ENCODE peak calls at places on chromosomes 1 and 21, in nine cellular contexts. One of them, this sample, is unnamed.

GRCh38 chr1:196196486-196196885 is 411.8 kb downstream of the KCNT2 start:
- DNase-seq in glomerular endothelial cell: no peak
- DNase-seq in heart left ventricle: no peak
- DNase-seq in HTR-8/SVneo: no peak
- DNase-seq in activated effector memory CD4-positive, alpha-beta T cell treated with anti-CD3 and anti-CD28 coated beads, Interleukin-2, amount 50 U/mL, for 16 hours: no peak
- DNase-seq in T-helper 22 cell: no peak
- DNase-seq in astrocyte of the spinal cord: no peak
- DNase-seq in RWPE2: no peak
- DNase-seq in stimulated activated CD4-positive, alpha-beta T cell treated with anti-CD3 and anti-CD28 coated beads, Interleukin-1b, Interleukin-23, amount 100 ng/mL, for 24 hours: no peak
- DNase-seq in this sample: no peak

GRCh38 chr1:24714859-24715520 is 30.3 kb upstream of the CLIC4 start:
- DNase-seq in astrocyte of the spinal cord: peak
- DNase-seq in activated effector memory CD4-positive, alpha-beta T cell treated with anti-CD3 and anti-CD28 coated beads, Interleukin-2, amount 50 U/mL, for 16 hours: no peak
- DNase-seq in T-helper 22 cell: no peak
- DNase-seq in HTR-8/SVneo: no peak
- DNase-seq in heart left ventricle: no peak
- DNase-seq in stimulated activated CD4-positive, alpha-beta T cell treated with anti-CD3 and anti-CD28 coated beads, Interleukin-1b, Interleukin-23, amount 100 ng/mL, for 24 hours: no peak
- DNase-seq in RWPE2: no peak
- DNase-seq in glomerular endothelial cell: no peak
- DNase-seq in this sample: no peak

GRCh38 chr1:1082239-1083180 is 8.4 kb upstream of the RNF223 start:
- DNase-seq in RWPE2: peak
- DNase-seq in T-helper 22 cell: no peak
- DNase-seq in HTR-8/SVneo: no peak
- DNase-seq in activated effector memory CD4-positive, alpha-beta T cell treated with anti-CD3 and anti-CD28 coated beads, Interleukin-2, amount 50 U/mL, for 16 hours: peak
- DNase-seq in glomerular endothelial cell: no peak
- DNase-seq in stimulated activated CD4-positive, alpha-beta T cell treated with anti-CD3 and anti-CD28 coated beads, Interleukin-1b, Interleukin-23, amount 100 ng/mL, for 24 hours: no peak
- DNase-seq in astrocyte of the spinal cord: no peak
- DNase-seq in heart left ventricle: peak
- DNase-seq in this sample: no peak

GRCh38 chr1:34929497-34929852 is at the start of gene DLGAP3:
- DNase-seq in stimulated activated CD4-positive, alpha-beta T cell treated with anti-CD3 and anti-CD28 coated beads, Interleukin-1b, Interleukin-23, amount 100 ng/mL, for 24 hours: no peak
- DNase-seq in astrocyte of the spinal cord: no peak
- DNase-seq in heart left ventricle: no peak
- DNase-seq in activated effector memory CD4-positive, alpha-beta T cell treated with anti-CD3 and anti-CD28 coated beads, Interleukin-2, amount 50 U/mL, for 16 hours: peak
- DNase-seq in T-helper 22 cell: no peak
- DNase-seq in HTR-8/SVneo: no peak
- DNase-seq in glomerular endothelial cell: no peak
- DNase-seq in RWPE2: no peak
- DNase-seq in this sample: no peak

GRCh38 chr1:26327956-26328362 is 10.2 kb downstream of the CD52 start:
- DNase-seq in stimulated activated CD4-positive, alpha-beta T cell treated with anti-CD3 and anti-CD28 coated beads, Interleukin-1b, Interleukin-23, amount 100 ng/mL, for 24 hours: no peak
- DNase-seq in activated effector memory CD4-positive, alpha-beta T cell treated with anti-CD3 and anti-CD28 coated beads, Interleukin-2, amount 50 U/mL, for 16 hours: no peak
- DNase-seq in T-helper 22 cell: no peak
- DNase-seq in glomerular endothelial cell: no peak
- DNase-seq in RWPE2: no peak
- DNase-seq in heart left ventricle: no peak
- DNase-seq in HTR-8/SVneo: no peak
- DNase-seq in astrocyte of the spinal cord: no peak
- DNase-seq in this sample: no peak

GRCh38 chr1:199272690-199273089 is 633.9 kb downstream of the PTPRC start:
- DNase-seq in astrocyte of the spinal cord: peak
- DNase-seq in HTR-8/SVneo: peak
- DNase-seq in T-helper 22 cell: no peak
- DNase-seq in heart left ventricle: peak
- DNase-seq in glomerular endothelial cell: peak
- DNase-seq in RWPE2: peak
- DNase-seq in activated effector memory CD4-positive, alpha-beta T cell treated with anti-CD3 and anti-CD28 coated beads, Interleukin-2, amount 50 U/mL, for 16 hours: no peak
- DNase-seq in stimulated activated CD4-positive, alpha-beta T cell treated with anti-CD3 and anti-CD28 coated beads, Interleukin-1b, Interleukin-23, amount 100 ng/mL, for 24 hours: no peak
- DNase-seq in this sample: no peak

GRCh38 chr1:59107516-59107915 is 189.4 kb upstream of the FGGY start:
- DNase-seq in astrocyte of the spinal cord: no peak
- DNase-seq in glomerular endothelial cell: no peak
- DNase-seq in activated effector memory CD4-positive, alpha-beta T cell treated with anti-CD3 and anti-CD28 coated beads, Interleukin-2, amount 50 U/mL, for 16 hours: no peak
- DNase-seq in stimulated activated CD4-positive, alpha-beta T cell treated with anti-CD3 and anti-CD28 coated beads, Interleukin-1b, Interleukin-23, amount 100 ng/mL, for 24 hours: no peak
- DNase-seq in RWPE2: peak
- DNase-seq in heart left ventricle: peak
- DNase-seq in HTR-8/SVneo: no peak
- DNase-seq in T-helper 22 cell: no peak
- DNase-seq in this sample: no peak

GRCh38 chr1:22141493-22141892 is 1.4 kb downstream of the WNT4 start:
- DNase-seq in heart left ventricle: no peak
- DNase-seq in astrocyte of the spinal cord: no peak
- DNase-seq in activated effector memory CD4-positive, alpha-beta T cell treated with anti-CD3 and anti-CD28 coated beads, Interleukin-2, amount 50 U/mL, for 16 hours: no peak
- DNase-seq in stimulated activated CD4-positive, alpha-beta T cell treated with anti-CD3 and anti-CD28 coated beads, Interleukin-1b, Interleukin-23, amount 100 ng/mL, for 24 hours: no peak
- DNase-seq in RWPE2: no peak
- DNase-seq in glomerular endothelial cell: no peak
- DNase-seq in T-helper 22 cell: no peak
- DNase-seq in HTR-8/SVneo: no peak
- DNase-seq in this sample: no peak

GRCh38 chr21:43934116-43934515 is 69.1 kb downstream of the AGPAT3 start:
- DNase-seq in T-helper 22 cell: no peak
- DNase-seq in heart left ventricle: no peak
- DNase-seq in RWPE2: no peak
- DNase-seq in astrocyte of the spinal cord: no peak
- DNase-seq in glomerular endothelial cell: no peak
- DNase-seq in HTR-8/SVneo: no peak
- DNase-seq in activated effector memory CD4-positive, alpha-beta T cell treated with anti-CD3 and anti-CD28 coated beads, Interleukin-2, amount 50 U/mL, for 16 hours: no peak
- DNase-seq in stimulated activated CD4-positive, alpha-beta T cell treated with anti-CD3 and anti-CD28 coated beads, Interleukin-1b, Interleukin-23, amount 100 ng/mL, for 24 hours: no peak
- DNase-seq in this sample: no peak

GRCh38 chr1:212628056-212628455 is 19.5 kb downstream of the ATF3 start:
- DNase-seq in heart left ventricle: no peak
- DNase-seq in activated effector memory CD4-positive, alpha-beta T cell treated with anti-CD3 and anti-CD28 coated beads, Interleukin-2, amount 50 U/mL, for 16 hours: no peak
- DNase-seq in T-helper 22 cell: no peak
- DNase-seq in RWPE2: no peak
- DNase-seq in stimulated activated CD4-positive, alpha-beta T cell treated with anti-CD3 and anti-CD28 coated beads, Interleukin-1b, Interleukin-23, amount 100 ng/mL, for 24 hours: no peak
- DNase-seq in HTR-8/SVneo: no peak
- DNase-seq in astrocyte of the spinal cord: no peak
- DNase-seq in glomerular endothelial cell: no peak
- DNase-seq in this sample: no peak

GRCh38 chr1:234978397-234979291 is 150.0 kb downstream of the TOMM20 start:
- DNase-seq in astrocyte of the spinal cord: peak
- DNase-seq in RWPE2: no peak
- DNase-seq in glomerular endothelial cell: no peak
- DNase-seq in heart left ventricle: peak
- DNase-seq in T-helper 22 cell: peak
- DNase-seq in stimulated activated CD4-positive, alpha-beta T cell treated with anti-CD3 and anti-CD28 coated beads, Interleukin-1b, Interleukin-23, amount 100 ng/mL, for 24 hours: no peak
- DNase-seq in HTR-8/SVneo: no peak
- DNase-seq in activated effector memory CD4-positive, alpha-beta T cell treated with anti-CD3 and anti-CD28 coated beads, Interleukin-2, amount 50 U/mL, for 16 hours: peak
- DNase-seq in this sample: peak

GRCh38 chr1:31501505-31501904 is 74.8 kb upstream of the TINAGL1 start:
- DNase-seq in astrocyte of the spinal cord: no peak
- DNase-seq in HTR-8/SVneo: no peak
- DNase-seq in RWPE2: no peak
- DNase-seq in T-helper 22 cell: no peak
- DNase-seq in glomerular endothelial cell: no peak
- DNase-seq in stimulated activated CD4-positive, alpha-beta T cell treated with anti-CD3 and anti-CD28 coated beads, Interleukin-1b, Interleukin-23, amount 100 ng/mL, for 24 hours: no peak
- DNase-seq in heart left ventricle: no peak
- DNase-seq in activated effector memory CD4-positive, alpha-beta T cell treated with anti-CD3 and anti-CD28 coated beads, Interleukin-2, amount 50 U/mL, for 16 hours: no peak
- DNase-seq in this sample: no peak